ENCODE peak calls at places on chromosome 7, in ten cellular contexts. F is NT2/D1; K is iris pigment epithelial cell; T is SK-MEL-5; L is GM18507; G is astrocyte of the cerebellum; I is Jurkat, Clone E6-1; Q is activated T-cell treated with anti-CD3 and anti-CD28 coated beads for 24 hours; A is T-helper 22 cell; P is SK-N-SH. O is an unnamed sample.

GRCh38 chr7:2487586-2488271 is 11.5 kb upstream of the GRIFIN start:
- DNase-seq in F (no peak), K (no peak), T (no peak), L (no peak), G (no peak), I (no peak), Q (no peak), A (no peak), P (no peak), O (no peak)

GRCh38 chr7:38796636-38797501 is 112.1 kb downstream of the VPS41 start:
- DNase-seq in F (peak), K (peak), T (peak), L (no peak), G (peak), I (peak), Q (peak), A (peak), P (peak), O (peak)

GRCh38 chr7:77360104-77360503 is 56.0 kb downstream of the GSAP start:
- DNase-seq in F (no peak), K (no peak), T (no peak), L (no peak), G (no peak), I (no peak), Q (no peak), A (no peak), P (no peak), O (no peak)

GRCh38 chr7:52431082-52431815 is 604.2 kb upstream of the POM121L12 start:
- DNase-seq in F (no peak), K (no peak), T (no peak), L (no peak), G (no peak), I (no peak), Q (no peak), A (no peak), P (no peak), O (no peak)

GRCh38 chr7:83155996-83156395 is 6.7 kb downstream of the PCLO start:
- DNase-seq in F (no peak), K (no peak), T (no peak), L (no peak), G (no peak), I (no peak), Q (no peak), A (no peak), P (no peak), O (no peak)

GRCh38 chr7:128835790-128836641 is 5.8 kb downstream of the FLNC start:
- DNase-seq in F (no peak), K (peak), T (no peak), L (no peak), G (no peak), I (no peak), Q (no peak), A (no peak), P (no peak), O (no peak)

GRCh38 chr7:24713850-24714675 is 43.2 kb downstream of the GSDME start:
- DNase-seq in F (no peak), K (no peak), T (no peak), L (no peak), G (no peak), I (no peak), Q (no peak), A (no peak), P (no peak), O (no peak)

GRCh38 chr7:13181221-13181620 is 493.8 kb downstream of the ARL4A start:
- DNase-seq in F (no peak), K (peak), T (no peak), L (no peak), G (peak), I (no peak), Q (no peak), A (no peak), P (no peak), O (no peak)

GRCh38 chr7:11237742-11238141 is 264.1 kb downstream of the PHF14 start:
- DNase-seq in F (no peak), K (no peak), T (no peak), L (no peak), G (no peak), I (no peak), Q (no peak), A (no peak), P (no peak), O (no peak)

GRCh38 chr7:155829796-155830470 is 17.7 kb upstream of the SHH start:
- DNase-seq in F (no peak), K (no peak), T (no peak), L (no peak), G (no peak), I (no peak), Q (no peak), A (no peak), P (no peak), O (no peak)

GRCh38 chr7:98204670-98205069 is 6.6 kb upstream of the BHLHA15 start:
- DNase-seq in F (no peak), K (no peak), T (no peak), L (no peak), G (no peak), I (no peak), Q (no peak), A (no peak), P (no peak), O (no peak)

GRCh38 chr7:97851725-97852124 is 20.5 kb downstream of the ASNS start:
- DNase-seq in F (no peak), K (no peak), T (peak), L (no peak), G (no peak), I (no peak), Q (no peak), A (no peak), P (no peak), O (no peak)

O was measured in BE2C.